ENCODE peak calls at places on chromosome 3, in five cellular contexts. L, S, R, D and T are unnamed samples.

GRCh38 chr3:46845397-46845859 is 17.8 kb downstream of the MYL3 start:
- DNase-seq in L (no peak), S (peak), R (no peak), D (peak), T (peak)

GRCh38 chr3:8470801-8471200 is 30.8 kb upstream of the LMCD1 start:
- DNase-seq in L (no peak), S (peak), R (no peak), D (peak), T (no peak)

GRCh38 chr3:94115482-94115881 is 52.6 kb downstream of the NSUN3 start:
- DNase-seq in L (no peak), S (peak), R (no peak), D (peak), T (no peak)

GRCh38 chr3:69806735-69807438 is 67.6 kb downstream of the MITF start:
- DNase-seq in L (no peak), S (peak), R (no peak), D (peak), T (no peak)

GRCh38 chr3:44429459-44429858 is 48.0 kb downstream of the ZNF445 start:
- DNase-seq in L (no peak), S (no peak), R (no peak), D (no peak), T (no peak)

GRCh38 chr3:109112946-109113345 is 5.0 kb downstream of the MORC1 start:
- DNase-seq in L (no peak), S (no peak), R (no peak), D (no peak), T (no peak)

GRCh38 chr3:134315286-134316106 is 58.8 kb downstream of the AMOTL2 start:
- DNase-seq in L (peak), S (peak), R (no peak), D (peak), T (peak)

GRCh38 chr3:134640872-134641470 is 9.9 kb downstream of the KY start:
- DNase-seq in L (peak), S (no peak), R (no peak), D (peak), T (no peak)

GRCh38 chr3:110774496-110775265 is 296.9 kb upstream of the NECTIN3 start:
- DNase-seq in L (no peak), S (peak), R (no peak), D (peak), T (no peak)

GRCh38 chr3:108914774-108915641 is 38.7 kb downstream of the GUCA1C start:
- DNase-seq in L (peak), S (peak), R (no peak), D (peak), T (peak)

GRCh38 chr3:120471643-120472042 is 20.9 kb upstream of the FSTL1 start:
- DNase-seq in L (no peak), S (peak), R (no peak), D (peak), T (no peak)

GRCh38 chr3:50550079-50550736 is 17.3 kb downstream of the C3orf18 start:
- DNase-seq in L (peak), S (no peak), R (no peak), D (no peak), T (peak)

GRCh38 chr3:168073842-168074311 is 21.8 kb downstream of the GOLIM4 start:
- DNase-seq in L (no peak), S (no peak), R (no peak), D (no peak), T (no peak)

GRCh38 chr3:131114201-131114600 is 87.5 kb downstream of the NEK11 start:
- DNase-seq in L (no peak), S (no peak), R (no peak), D (no peak), T (no peak)

GRCh38 chr3:36166477-36166876 is 213.8 kb upstream of the STAC start:
- DNase-seq in L (no peak), S (peak), R (no peak), D (peak), T (no peak)

GRCh38 chr3:62259924-62260323 is 113.4 kb downstream of the FEZF2 start:
- DNase-seq in L (no peak), S (no peak), R (no peak), D (no peak), T (no peak)

GRCh38 chr3:8338424-8338823 is 163.2 kb upstream of the LMCD1 start:
- DNase-seq in L (no peak), S (no peak), R (no peak), D (no peak), T (no peak)

GRCh38 chr3:65904016-65904415 is 134.7 kb downstream of the MAGI1 start:
- DNase-seq in L (no peak), S (no peak), R (no peak), D (no peak), T (no peak)

GRCh38 chr3:126781889-126782491 is 78.0 kb downstream of the CHCHD6 start:
- DNase-seq in L (no peak), S (peak), R (no peak), D (peak), T (no peak)

GRCh38 chr3:180073561-180073960 is 36.8 kb upstream of the PEX5L start:
- DNase-seq in L (no peak), S (peak), R (no peak), D (peak), T (no peak)

GRCh38 chr3:156246939-156247725 is 126.8 kb downstream of the KCNAB1 start:
- DNase-seq in L (no peak), S (peak), R (no peak), D (peak), T (no peak)

GRCh38 chr3:57086201-57086600 is 25.7 kb downstream of the SPATA12 start:
- DNase-seq in L (no peak), S (no peak), R (no peak), D (no peak), T (no peak)

GRCh38 chr3:108879915-108880314 is 57.3 kb downstream of the TRAT1 start:
- DNase-seq in L (peak), S (no peak), R (no peak), D (no peak), T (no peak)

GRCh38 chr3:81311321-81311720 is 450.1 kb downstream of the GBE1 start:
- DNase-seq in L (no peak), S (no peak), R (no peak), D (no peak), T (no peak)

GRCh38 chr3:58111513-58112184 is 99.1 kb downstream of the DNASE1L3 start:
- DNase-seq in L (no peak), S (no peak), R (no peak), D (no peak), T (no peak)

GRCh38 chr3:194688207-194688711 is 2.6 kb downstream of the FAM43A start:
- DNase-seq in L (peak), S (no peak), R (no peak), D (peak), T (peak)

GRCh38 chr3:9553021-9553948 is at the start of gene LHFPL4:
- DNase-seq in L (peak), S (no peak), R (no peak), D (no peak), T (no peak)

GRCh38 chr3:101676219-101676764 is 640 bp downstream of the ZBTB11 start:
- DNase-seq in L (peak), S (peak), R (no peak), D (peak), T (peak)

GRCh38 chr3:129507181-129507831 is 21.1 kb upstream of the RHO start:
- DNase-seq in L (no peak), S (no peak), R (no peak), D (no peak), T (peak)
- H3K27ac ChIP-seq in L (no peak), S (no peak), R (no peak), D (no peak), T (peak)

DNA sequence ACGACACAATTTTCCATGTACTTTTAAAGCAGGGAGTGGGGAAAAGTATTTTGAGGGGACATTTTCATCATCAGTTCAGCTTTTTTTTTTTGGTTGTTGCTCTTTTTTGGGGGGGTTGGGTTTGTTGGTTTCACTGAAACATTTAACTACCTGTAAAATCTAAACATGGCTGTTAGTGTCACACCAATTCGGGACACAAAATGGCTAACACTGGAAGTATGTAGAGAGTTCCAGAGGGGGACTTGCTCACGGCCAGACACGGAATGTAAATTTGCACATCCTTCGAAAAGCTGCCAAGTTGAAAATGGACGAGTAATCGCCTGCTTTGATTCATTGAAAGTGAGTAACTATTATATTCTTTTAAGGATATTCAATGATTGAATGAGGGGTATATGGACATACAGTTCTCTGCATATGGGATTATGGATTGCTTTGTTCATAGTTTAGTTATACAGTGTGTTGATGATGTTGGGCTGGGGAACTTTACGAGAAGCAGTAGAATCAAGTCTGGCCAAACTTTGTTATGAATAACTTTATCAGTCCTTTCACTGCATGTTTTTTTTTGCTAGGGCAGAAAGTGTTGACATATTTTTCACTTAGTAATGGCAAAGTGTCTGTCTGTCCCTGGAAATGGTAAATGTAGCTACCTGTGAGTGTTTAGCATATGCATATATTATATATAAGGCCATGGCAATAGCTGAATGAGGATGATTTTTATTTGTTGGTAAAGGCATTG is 31.5 kb downstream of the MBNL1 start:
- DNase-seq in L (no peak), S (no peak), R (no peak), D (no peak), T (no peak)
- H3K4me3 ChIP-seq in L (no peak), S (no peak), R (no peak), D (peak), T (peak)

GRCh38 chr3:4731543-4732111 is 238.5 kb downstream of the ITPR1 start:
- DNase-seq in L (no peak), S (no peak), R (no peak), D (no peak), T (no peak)

GRCh38 chr3:4730734-4731133 is 237.6 kb downstream of the ITPR1 start:
- DNase-seq in L (no peak), S (peak), R (no peak), D (peak), T (peak)

GRCh38 chr3:4735243-4735642 is 242.1 kb downstream of the ITPR1 start:
- DNase-seq in L (no peak), S (no peak), R (no peak), D (no peak), T (no peak)

GRCh38 chr3:4734454-4734853 is 241.3 kb downstream of the ITPR1 start:
- DNase-seq in L (no peak), S (no peak), R (no peak), D (no peak), T (no peak)

GRCh38 chr3:4732974-4733373 is 239.8 kb downstream of the ITPR1 start:
- DNase-seq in L (no peak), S (no peak), R (no peak), D (no peak), T (no peak)
- H3K27ac ChIP-seq in L (no peak), S (no peak), R (no peak), D (no peak), T (no peak)

GRCh38 chr3:138544546-138544945 is 49.5 kb downstream of the CEP70 start:
- DNase-seq in L (no peak), S (no peak), R (no peak), D (no peak), T (no peak)

GRCh38 chr3:138547342-138547975 is 46.6 kb downstream of the CEP70 start:
- DNase-seq in L (no peak), S (no peak), R (no peak), D (no peak), T (no peak)

GRCh38 chr3:138549578-138549977 is 44.5 kb downstream of the CEP70 start:
- DNase-seq in L (no peak), S (no peak), R (no peak), D (no peak), T (no peak)
- H3K4me3 ChIP-seq in L (no peak), S (no peak), R (no peak), D (no peak), T (no peak)

DNA sequence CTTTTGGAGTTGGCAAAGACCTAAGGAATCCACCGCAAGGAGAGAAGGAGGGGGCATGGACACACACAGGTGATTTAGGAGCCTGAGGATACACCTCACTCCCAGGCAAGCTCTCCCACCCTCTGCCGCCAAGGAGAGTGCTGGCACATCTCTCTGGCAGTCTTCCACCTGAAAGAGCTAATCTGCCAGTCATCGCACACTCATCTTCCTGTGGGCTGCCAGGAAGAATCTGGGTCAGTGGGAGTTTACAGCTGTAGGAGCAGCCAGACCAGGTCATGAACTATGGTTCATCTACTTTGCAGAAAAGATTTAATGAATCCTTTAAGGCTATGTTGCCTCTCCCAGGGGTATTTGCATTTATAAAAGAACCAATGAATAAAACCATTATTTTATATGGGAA is 170.6 kb upstream of the TSC22D2 start:
- DNase-seq in L (no peak), S (peak), R (no peak), D (peak), T (peak)
- H3K27ac ChIP-seq in L (no peak), S (peak), R (peak), D (peak), T (no peak)

GRCh38 chr3:138829886-138830510 is 4.7 kb downstream of the PIK3CB start:
- DNase-seq in L (no peak), S (no peak), R (no peak), D (no peak), T (no peak)

GRCh38 chr3:138834359-138835176 is at the start of gene PIK3CB:
- DNase-seq in L (peak), S (peak), R (peak), D (peak), T (peak)

GRCh38 chr3:138835177-138835757 is 539 bp upstream of the PIK3CB start:
- DNase-seq in L (no peak), S (no peak), R (no peak), D (no peak), T (no peak)

GRCh38 chr3:138829097-138829496 is 5.6 kb downstream of the PIK3CB start:
- DNase-seq in L (no peak), S (no peak), R (no peak), D (no peak), T (no peak)

GRCh38 chr3:138833908-138834358 is 795 bp downstream of the PIK3CB start:
- DNase-seq in L (no peak), S (no peak), R (no peak), D (peak), T (no peak)
- H3K4me3 ChIP-seq in L (peak), S (peak), R (peak), D (peak), T (peak)

DNA sequence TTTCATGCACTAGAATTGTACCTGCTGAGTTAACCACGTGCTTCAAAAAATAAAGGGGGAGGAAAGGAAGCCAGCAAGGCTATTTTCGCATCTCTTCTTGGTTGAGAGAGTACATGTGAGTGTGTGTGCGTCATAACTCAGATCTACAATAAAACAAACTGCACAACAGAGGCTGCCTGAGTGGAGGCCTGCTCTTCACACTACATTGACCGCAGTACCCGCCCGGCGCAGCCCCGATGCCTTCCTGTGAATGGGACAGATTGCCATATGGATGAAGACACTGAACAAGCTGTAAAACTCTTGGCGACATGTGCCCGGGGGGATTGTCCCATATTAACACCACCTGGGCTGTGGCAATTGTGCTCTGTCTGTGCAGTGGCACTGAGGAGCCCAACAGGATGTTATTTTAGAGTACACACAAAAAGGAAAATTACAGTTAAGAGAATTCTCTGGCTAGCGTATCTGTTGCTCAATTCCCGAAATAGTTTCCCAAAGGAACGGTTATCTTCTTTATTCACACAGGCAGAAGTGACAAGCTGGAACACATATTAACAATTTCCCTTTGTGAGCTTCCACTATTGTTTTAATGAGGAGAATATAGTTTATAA is 551.5 kb downstream of the FOXP1 start:
- DNase-seq in L (no peak), S (no peak), R (no peak), D (no peak), T (peak)
- H3K27ac ChIP-seq in L (no peak), S (no peak), R (peak), D (no peak), T (peak)

DNA sequence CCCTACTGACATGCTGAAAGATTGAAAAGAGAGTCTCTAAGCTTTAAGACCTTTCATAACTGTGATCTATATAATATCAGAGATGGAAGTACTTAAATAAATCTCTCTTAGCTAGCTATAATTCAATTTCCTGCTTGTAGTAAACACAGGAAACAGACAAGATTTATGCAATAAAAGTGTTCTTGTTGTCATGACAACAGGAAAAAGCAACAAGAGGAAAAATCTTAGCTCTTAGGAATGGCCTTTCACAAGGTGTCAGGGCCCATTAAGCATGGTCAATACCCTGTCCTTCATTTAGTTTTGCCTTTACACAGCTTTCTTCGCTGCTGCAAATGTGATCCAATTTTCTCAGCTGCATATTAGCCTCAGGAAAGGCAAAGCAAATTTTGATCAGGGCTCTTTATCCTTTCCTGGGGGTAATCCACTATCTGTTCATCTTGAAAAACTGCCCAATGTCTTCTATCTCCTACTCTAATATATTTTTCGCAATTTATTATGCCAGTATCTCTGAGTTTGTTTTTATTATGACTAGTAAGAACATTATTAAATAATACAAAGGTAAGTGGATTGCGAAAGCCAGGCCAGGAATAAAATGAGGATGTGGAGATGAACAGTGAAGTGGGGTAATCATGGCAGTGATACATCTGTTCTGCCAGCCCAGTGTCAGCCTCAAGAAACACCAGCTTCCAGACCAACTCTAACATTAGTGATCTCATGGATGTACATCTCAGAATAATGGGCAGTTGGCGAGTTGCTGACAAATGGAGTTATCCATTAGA is 28.7 kb downstream of the SIDT1 start:
- DNase-seq in L (no peak), S (no peak), R (no peak), D (no peak), T (no peak)
- H3K4me3 ChIP-seq in L (no peak), S (no peak), R (no peak), D (no peak), T (no peak)